ENCODE peak calls at places on chromosomes 7 and 10, in eight cellular contexts. G is anterior cingulate cortex, K is sciatic nerve, T is testis, A is epithelial cell of esophagus, Y is brain microvascular endothelial cell, O is globus pallidus, E is kidney tubule cell. C is an unnamed sample.

GRCh38 chr10:37490266-37490665 is 364.9 kb downstream of the ANKRD30A start:
- DNase-seq in G (no peak), K (no peak), T (no peak), A (no peak), Y (no peak), O (no peak), E (no peak), C (no peak)

GRCh38 chr10:104199567-104199966 is 32.6 kb downstream of the CFAP43 start:
- DNase-seq in G (no peak), K (no peak), T (no peak), A (no peak), Y (no peak), O (no peak), E (peak; percentile 76), C (no peak)

GRCh38 chr10:17234541-17234940 is 6.5 kb downstream of the VIM start:
- DNase-seq in G (no peak), K (no peak), T (no peak), A (no peak), Y (no peak), O (no peak), E (peak; percentile 24), C (no peak)

GRCh38 chr7:35849158-35849831 is 48.4 kb downstream of the SEPTIN7 start:
- DNase-seq in G (no peak), K (no peak), T (no peak), A (no peak), Y (peak; percentile 66), O (no peak), E (no peak), C (peak; percentile 59)

GRCh38 chr10:50809596-50809995 is 69.9 kb downstream of the ASAH2B start:
- DNase-seq in G (no peak), K (no peak), T (no peak), A (peak; percentile 45), Y (peak; percentile 40), O (no peak), E (no peak), C (peak; percentile 69)

GRCh38 chr10:43809211-43809930 is 160.7 kb upstream of the ZNF32 start:
- DNase-seq in G (no peak), K (peak; percentile 74), T (no peak), A (no peak), Y (peak; percentile 90), O (no peak), E (peak; percentile 71), C (peak; percentile 92)

GRCh38 chr7:5481241-5482019 is 57.8 kb upstream of the TNRC18 start:
- DNase-seq in G (no peak), K (no peak), T (no peak), A (no peak), Y (no peak), O (no peak), E (no peak), C (no peak)

GRCh38 chr7:94064541-94065191 is 60.5 kb upstream of the BET1 start:
- DNase-seq in G (no peak), K (no peak), T (no peak), A (no peak), Y (peak; percentile 60), O (no peak), E (no peak), C (peak; percentile 41)

GRCh38 chr7:42274052-42274451 is 37.0 kb upstream of the GLI3 start:
- DNase-seq in G (no peak), K (no peak), T (no peak), A (peak; percentile 83), Y (peak; percentile 36), O (no peak), E (no peak), C (peak; percentile 84)

GRCh38 chr10:46232084-46232483 is 54.7 kb upstream of the ANTXRL start:
- DNase-seq in G (no peak), K (no peak), T (peak; percentile 9), A (no peak), Y (no peak), O (no peak), E (no peak), C (no peak)

GRCh38 chr10:36725581-36726520 is 399.5 kb upstream of the ANKRD30A start:
- DNase-seq in G (peak; percentile 27), K (no peak), T (no peak), A (peak; percentile 94), Y (peak; percentile 76), O (peak; percentile 53), E (peak; percentile 93), C (peak; percentile 71)

GRCh38 chr10:78464856-78465221 is 431.2 kb downstream of the RPS24 start:
- DNase-seq in G (no peak), K (peak; percentile 42), T (no peak), A (no peak), Y (no peak), O (no peak), E (no peak), C (no peak)

GRCh38 chr7:133139350-133139749 is 57.5 kb upstream of the CHCHD3 start:
- DNase-seq in G (no peak), K (no peak), T (peak; percentile 29), A (peak; percentile 54), Y (peak; percentile 52), O (no peak), E (peak; percentile 46), C (peak; percentile 62)

GRCh38 chr10:96073722-96074121 is 30.3 kb downstream of the CCNJ start:
- DNase-seq in G (no peak), K (no peak), T (no peak), A (peak; percentile 68), Y (peak; percentile 93), O (no peak), E (peak; percentile 74), C (peak; percentile 37)

GRCh38 chr7:141575654-141576448 is 24.6 kb downstream of the AGK start:
- DNase-seq in G (no peak), K (no peak), T (no peak), A (no peak), Y (no peak), O (no peak), E (no peak), C (no peak)

GRCh38 chr7:100879685-100880261 is 4.9 kb downstream of the SRRT start:
- DNase-seq in G (peak; percentile 24), K (no peak), T (no peak), A (no peak), Y (no peak), O (peak; percentile 65), E (no peak), C (no peak)

GRCh38 chr7:89029864-89030263 is 234.3 kb upstream of the TEX47 start:
- DNase-seq in G (no peak), K (no peak), T (no peak), A (peak; percentile 10), Y (peak; percentile 4), O (no peak), E (peak; percentile 52), C (no peak)

GRCh38 chr10:8050561-8051108 is 3.9 kb upstream of the GATA3 start:
- DNase-seq in G (no peak), K (peak; percentile 61), T (no peak), A (peak; percentile 42), Y (no peak), O (no peak), E (no peak), C (peak; percentile 46)

GRCh38 chr10:131205556-131205955 is 106.0 kb downstream of the TCERG1L start:
- DNase-seq in G (no peak), K (peak; percentile 44), T (peak; percentile 4), A (no peak), Y (no peak), O (no peak), E (no peak), C (no peak)

GRCh38 chr7:51160990-51161615 is 155.5 kb downstream of the COBL start:
- DNase-seq in G (peak; percentile 60), K (peak; percentile 80), T (peak; percentile 73), A (peak; percentile 70), Y (peak; percentile 33), O (peak; percentile 83), E (peak; percentile 67), C (peak; percentile 87)

GRCh38 chr7:43784030-43785001 is 25.8 kb downstream of the BLVRA start:
- DNase-seq in G (no peak), K (no peak), T (no peak), A (no peak), Y (peak; percentile 22), O (no peak), E (peak; percentile 72), C (peak; percentile 28)

GRCh38 chr10:132878730-132879407 is 63.5 kb downstream of the CFAP46 start:
- DNase-seq in G (no peak), K (peak; percentile 36), T (no peak), A (no peak), Y (no peak), O (no peak), E (no peak), C (no peak)

GRCh38 chr7:155807013-155807804 is 5.1 kb downstream of the SHH start:
- DNase-seq in G (no peak), K (no peak), T (no peak), A (no peak), Y (no peak), O (no peak), E (peak; percentile 41), C (no peak)

GRCh38 chr10:61284222-61284890 is 168.8 kb downstream of the TMEM26 start:
- DNase-seq in G (no peak), K (no peak), T (no peak), A (peak; percentile 63), Y (peak; percentile 64), O (peak; percentile 73), E (peak; percentile 54), C (peak; percentile 80)

GRCh38 chr7:109821156-109821555 is 1251.5 kb downstream of the DNAJB9 start:
- DNase-seq in G (no peak), K (no peak), T (no peak), A (no peak), Y (no peak), O (no peak), E (peak; percentile 49), C (no peak)

GRCh38 chr7:29065458-29065857 is 80.9 kb downstream of the CPVL start:
- DNase-seq in G (no peak), K (no peak), T (no peak), A (no peak), Y (no peak), O (no peak), E (no peak), C (no peak)

GRCh38 chr7:135716677-135717238 is 11.2 kb downstream of the SLC13A4 start:
- DNase-seq in G (no peak), K (no peak), T (no peak), A (peak; percentile 61), Y (peak; percentile 56), O (no peak), E (peak; percentile 50), C (peak; percentile 91)

GRCh38 chr7:104530243-104530642 is 201.8 kb downstream of the LHFPL3 start:
- DNase-seq in G (no peak), K (no peak), T (no peak), A (no peak), Y (no peak), O (no peak), E (no peak), C (no peak)

GRCh38 chr10:95425592-95426465 is 135.0 kb upstream of the PDLIM1 start:
- DNase-seq in G (no peak), K (no peak), T (no peak), A (no peak), Y (no peak), O (no peak), E (no peak), C (no peak)

GRCh38 chr7:234712-235553 is 42.6 kb downstream of the FAM20C start:
- DNase-seq in G (no peak), K (no peak), T (peak; percentile 72), A (peak; percentile 65), Y (no peak), O (peak; percentile 30), E (peak; percentile 24), C (no peak)

GRCh38 chr10:8017276-8017675 is 37.2 kb upstream of the GATA3 start:
- DNase-seq in G (no peak), K (no peak), T (no peak), A (no peak), Y (peak; percentile 20), O (no peak), E (no peak), C (peak; percentile 56)

GRCh38 chr7:125147047-125147446 is 217.4 kb upstream of the POT1 start:
- DNase-seq in G (no peak), K (no peak), T (no peak), A (peak; percentile 74), Y (no peak), O (no peak), E (no peak), C (no peak)

GRCh38 chr10:122123186-122123585 is 134.2 kb downstream of the TACC2 start:
- DNase-seq in G (no peak), K (no peak), T (no peak), A (no peak), Y (no peak), O (no peak), E (no peak), C (no peak)

GRCh38 chr7:35991511-35992232 is 161.4 kb upstream of the EEPD1 start:
- DNase-seq in G (no peak), K (no peak), T (no peak), A (peak; percentile 19), Y (peak; percentile 45), O (no peak), E (no peak), C (no peak)

C was measured in cardiac fibroblast.